ENCODE peak calls at places on chromosome 1, in eight cellular contexts. V, A, L, C, U, P, Q and S are unnamed samples.

GRCh38 chr1:149844096-149844495 is 55.3 kb upstream of the BOLA1 start:
- DNase-seq in P (no peak), V (no peak), C (peak; percentile 86), L (peak; percentile 1), U (peak; percentile 36), Q (no peak), A (peak; percentile 56), S (peak; percentile 70)

GRCh38 chr1:96076589-96076988 is 645.0 kb upstream of the PTBP2 start:
- DNase-seq in V (no peak), U (no peak), A (no peak), C (peak; percentile 14), Q (no peak), L (no peak), P (no peak), S (no peak)

GRCh38 chr1:181114574-181115366 is 26.3 kb downstream of the IER5 start:
- DNase-seq in C (no peak), A (no peak), Q (no peak), L (no peak), V (no peak), U (no peak), P (no peak), S (no peak)

GRCh38 chr1:226995064-226995965 is 55.2 kb downstream of the COQ8A start:
- DNase-seq in P (peak; percentile 24), C (no peak), L (no peak), V (no peak), A (no peak), Q (no peak), U (no peak), S (no peak)

GRCh38 chr1:235791532-235792060 is 75.1 kb downstream of the LYST start:
- DNase-seq in L (no peak), P (no peak), A (peak; percentile 64), C (no peak), U (no peak), V (no peak), Q (no peak), S (no peak)

GRCh38 chr1:52569333-52570265 is 16.7 kb upstream of the TUT4 start:
- DNase-seq in A (peak; percentile 31), U (no peak), V (no peak), C (no peak), Q (no peak), P (no peak), L (no peak), S (no peak)

GRCh38 chr1:116708255-116708900 is 40.8 kb upstream of the IGSF3 start:
- DNase-seq in A (no peak), L (no peak), U (no peak), C (no peak), Q (no peak), P (no peak), V (no peak), S (no peak)

GRCh38 chr1:83531910-83532309 is 467.0 kb downstream of the TTLL7 start:
- DNase-seq in L (no peak), P (no peak), C (no peak), U (no peak), Q (no peak), V (no peak), A (no peak), S (no peak)

GRCh38 chr1:116538527-116538926 is 32.3 kb downstream of the CD58 start:
- DNase-seq in U (peak; percentile 35), C (peak; percentile 73), Q (no peak), P (no peak), L (peak; percentile 51), A (no peak), V (no peak), S (no peak)

GRCh38 chr1:68321084-68321685 is 88.9 kb upstream of the WLS start:
- DNase-seq in V (no peak), L (no peak), P (peak; percentile 74), A (peak; percentile 13), C (peak; percentile 80), U (peak; percentile 76), Q (no peak), S (peak; percentile 4)